ENCODE peak calls at places on chromosomes 16 and 17, in four cellular contexts. Y is GM12878, I is A549, D is K562. Q is an unnamed sample.

GRCh38 chr16:84832488-84833141 is 12.8 kb downstream of the CRISPLD2 start:
- DNase-seq in Y (no peak), I (no peak), D (no peak), Q (peak)

GRCh38 chr17:49928826-49929475 is 40.0 kb upstream of the DLX4 start:
- DNase-seq in Y (no peak), I (peak), D (no peak), Q (peak)

GRCh38 chr17:73952136-73952497 is 251.4 kb upstream of the RPL38 start:
- DNase-seq in Y (no peak), I (no peak), D (no peak), Q (no peak)

GRCh38 chr17:16975266-16975651 is 3.3 kb upstream of the TNFRSF13B start:
- DNase-seq in Y (peak), I (no peak), D (no peak), Q (no peak)

GRCh38 chr17:32160526-32160925 is 18.2 kb downstream of the RHOT1 start:
- DNase-seq in Y (no peak), I (no peak), D (no peak), Q (no peak)

GRCh38 chr16:23967018-23967417 is 131.2 kb downstream of the PRKCB start:
- DNase-seq in Y (no peak), I (no peak), D (no peak), Q (no peak)

GRCh38 chr17:33447090-33447489 is 154.0 kb upstream of the ASIC2 start:
- DNase-seq in Y (no peak), I (no peak), D (no peak), Q (no peak)

GRCh38 chr17:69637399-69638165 is 223.1 kb downstream of the MAP2K6 start:
- DNase-seq in Y (no peak), I (no peak), D (no peak), Q (peak)

GRCh38 chr17:20066253-20066652 is 57.1 kb downstream of the SPECC1 start:
- DNase-seq in Y (no peak), I (peak), D (no peak), Q (peak)

GRCh38 chr16:48963901-48964615 is 317.6 kb downstream of the CBLN1 start:
- DNase-seq in Y (no peak), I (no peak), D (no peak), Q (peak)

GRCh38 chr16:65062736-65063583 is 58.9 kb downstream of the CDH11 start:
- DNase-seq in Y (no peak), I (no peak), D (no peak), Q (peak)

GRCh38 chr17:62780951-62781350 is 27.2 kb downstream of the MARCHF10 start:
- DNase-seq in Y (no peak), I (no peak), D (no peak), Q (peak)

GRCh38 chr17:45395569-45396415 is 36.9 kb downstream of the ARHGAP27 start:
- DNase-seq in Y (no peak), I (no peak), D (no peak), Q (no peak)

GRCh38 chr17:64687959-64688358 is 25.9 kb upstream of the SMURF2 start:
- DNase-seq in Y (no peak), I (no peak), D (no peak), Q (peak)

GRCh38 chr16:20613471-20613887 is 37.3 kb upstream of the ACSM2B start:
- DNase-seq in Y (no peak), I (no peak), D (no peak), Q (no peak)

GRCh38 chr16:28210979-28211505 is 723 bp downstream of the XPO6 start:
- DNase-seq in Y (no peak), I (peak), D (peak), Q (peak)

GRCh38 chr16:1412847-1413246 is 1.7 kb downstream of the UNKL start:
- DNase-seq in Y (no peak), I (no peak), D (no peak), Q (no peak)

GRCh38 chr16:1420111-1420539 is 422 bp downstream of the UQCC4 start:
- DNase-seq in Y (no peak), I (no peak), D (no peak), Q (no peak)

GRCh38 chr16:1416521-1416941 is 2.0 kb upstream of the UNKL start:
- DNase-seq in Y (no peak), I (no peak), D (no peak), Q (no peak)

GRCh38 chr16:1413684-1414531 is 596 bp downstream of the UNKL start:
- DNase-seq in Y (peak), I (peak), D (peak), Q (peak)

DNA sequence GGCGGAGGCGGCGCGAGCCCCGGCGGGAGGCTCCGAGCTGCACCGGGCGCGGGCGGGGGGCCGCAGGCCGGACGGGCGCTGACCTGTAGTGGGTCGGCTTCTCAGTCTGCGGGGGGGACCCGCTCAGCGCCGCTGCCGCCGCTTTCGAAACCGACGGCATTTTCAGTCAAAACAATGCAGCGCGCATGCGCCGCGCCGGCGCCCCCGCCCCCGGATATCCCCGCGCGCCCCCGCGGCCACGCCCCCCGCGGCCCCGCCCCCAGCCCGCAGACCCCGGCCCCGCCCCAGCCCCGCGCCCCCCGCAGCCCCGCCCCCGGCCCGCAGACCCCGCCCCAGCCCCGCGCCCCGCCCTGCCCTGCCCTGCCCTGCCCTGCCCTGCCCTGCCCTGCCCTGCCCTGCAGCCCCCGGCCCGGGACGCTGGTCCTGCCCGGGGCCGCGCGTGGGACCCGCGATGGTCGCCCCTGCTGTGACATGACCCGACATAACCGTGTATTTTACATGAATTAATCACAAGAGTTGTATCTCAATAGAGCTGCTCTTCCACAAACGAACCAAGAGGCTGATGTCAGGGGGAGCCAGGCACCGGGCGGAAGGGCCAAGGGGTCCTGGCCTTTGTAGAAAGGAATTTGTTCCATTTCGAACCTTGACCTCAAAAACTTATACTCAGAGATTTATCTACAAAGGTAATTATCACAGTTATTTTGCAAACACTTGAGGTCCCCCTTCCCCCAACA is at the start of gene UNKL:
- DNase-seq in Y (no peak), I (no peak), D (peak), Q (peak)
- TF ChIP-seq ELK1 in Y (no peak), I (no peak), D (no peak), Q (no peak)

GRCh38 chr16:4109250-4109736 is 6.9 kb downstream of the ADCY9 start:
- DNase-seq in Y (no peak), I (peak), D (no peak), Q (no peak)
- TF ChIP-seq ELK1 in Y (no peak), I (no peak), D (no peak), Q (no peak)

DNA sequence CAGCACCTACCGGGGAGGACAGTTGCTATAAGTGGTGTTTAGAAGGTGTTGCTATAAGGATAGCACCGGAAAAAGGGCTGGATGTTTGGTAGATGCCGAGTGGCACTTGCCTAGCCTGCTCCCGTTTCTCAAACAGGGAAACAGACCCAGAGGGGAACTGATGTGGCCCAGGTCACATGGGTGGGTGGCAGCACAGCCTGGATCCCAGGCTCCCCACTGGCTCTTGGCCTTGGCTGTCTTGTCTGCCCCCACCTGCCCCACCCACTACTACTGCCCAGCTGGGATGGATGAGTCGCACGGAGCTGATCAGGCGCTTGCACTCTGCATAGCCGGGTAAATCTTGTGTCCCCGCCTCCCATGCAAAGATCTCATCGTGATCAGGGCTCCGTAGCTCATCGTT is 7.2 kb downstream of the SMTNL2 start:
- DNase-seq in Y (no peak), I (peak), D (no peak), Q (peak)
- TF ChIP-seq ELK1 in Y (no peak), I (no peak), D (no peak), Q (no peak)

DNA sequence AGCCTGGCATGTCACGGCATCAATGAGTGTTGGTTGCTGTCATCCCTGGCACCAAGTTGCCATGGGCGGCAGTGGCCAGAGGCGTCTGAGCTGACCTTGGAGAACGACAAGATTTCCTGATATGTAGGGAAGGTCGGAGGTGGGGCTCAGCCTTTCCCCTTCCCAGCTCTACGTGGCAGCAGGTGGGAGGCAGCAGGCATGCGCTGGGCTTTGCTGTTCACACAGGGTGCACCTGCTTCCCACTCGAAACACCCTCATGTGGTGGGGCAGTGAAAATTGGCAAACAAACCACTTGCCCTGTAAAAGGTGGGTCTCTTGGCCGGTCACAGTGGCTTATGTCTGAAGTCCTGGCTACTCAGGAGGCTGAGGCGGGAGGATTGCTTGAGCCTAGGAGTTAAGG is 12.3 kb upstream of the TFAP4 start:
- DNase-seq in Y (no peak), I (no peak), D (peak), Q (no peak)
- TF ChIP-seq ELK1 in Y (no peak), I (no peak), D (no peak), Q (no peak)

GRCh38 chr16:88007321-88007731 is 56.1 kb downstream of the BANP start:
- DNase-seq in Y (no peak), I (no peak), D (no peak), Q (no peak)
- TF ChIP-seq ELK1 in Y (no peak), I (no peak), D (no peak), Q (no peak)